ENCODE peak calls at places on chromosome 22, in six cellular contexts. Y is heart left ventricle, E is A549, M is upper lobe of left lung, W is IMR-90, S is GM12878. N is an unnamed sample.
A peak's percentile ranks its signal among the peaks of the same experiment; 100 is the strongest.

GRCh38 chr22:17260291-17260690 is 41.1 kb upstream of the ADA2 start:
- ATAC-seq in S (no peak), W (no peak), Y (no peak), E (no peak), M (no peak), N (no peak)

GRCh38 chr22:49670610-49671330 is 156.9 kb downstream of the BRD1 start:
- ATAC-seq in E (peak; percentile 48), W (no peak), Y (peak; percentile 69), S (no peak), M (no peak), N (no peak)

GRCh38 chr22:17237031-17237668 is 17.9 kb upstream of the ADA2 start:
- ATAC-seq in E (no peak), S (peak; percentile 92), M (no peak), Y (peak; percentile 56), W (no peak), N (peak; percentile 22)

GRCh38 chr22:22168190-22168940 is 76.2 kb upstream of the VPREB1 start:
- ATAC-seq in W (peak; percentile 27), Y (no peak), E (no peak), M (no peak), S (peak; percentile 74), N (no peak)

GRCh38 chr22:28802595-28803087 is 2.3 kb upstream of the XBP1 start:
- ATAC-seq in S (no peak), W (no peak), Y (no peak), M (no peak), E (no peak), N (no peak)

GRCh38 chr22:48719978-48720661 is 1107.6 kb downstream of the BRD1 start:
- ATAC-seq in E (no peak), M (no peak), S (no peak), Y (no peak), W (no peak), N (no peak)

GRCh38 chr22:40519948-40520331 is 116.6 kb downstream of the MRTFA start:
- ATAC-seq in M (no peak), W (no peak), S (no peak), Y (no peak), E (no peak), N (no peak)

GRCh38 chr22:30275625-30276024 is 9.0 kb upstream of the OSM start:
- ATAC-seq in W (no peak), E (no peak), M (no peak), S (no peak), Y (no peak), N (no peak)

GRCh38 chr22:38479096-38479840 is 11.4 kb downstream of the KDELR3 start:
- ATAC-seq in E (no peak), W (no peak), M (no peak), S (no peak), Y (no peak), N (no peak)

GRCh38 chr22:46044718-46045458 is 67.9 kb upstream of the WNT7B start:
- ATAC-seq in E (no peak), M (no peak), Y (peak; percentile 41), W (peak; percentile 81), S (no peak), N (peak; percentile 40)

GRCh38 chr22:46047226-46047625 is 70.3 kb upstream of the WNT7B start:
- ATAC-seq in Y (no peak), M (no peak), W (no peak), S (no peak), E (no peak), N (no peak)

GRCh38 chr22:46043816-46044717 is 67.1 kb upstream of the WNT7B start:
- ATAC-seq in W (peak; percentile 66), Y (peak; percentile 32), E (no peak), S (no peak), M (peak; percentile 30), N (peak; percentile 37)

GRCh38 chr22:46046299-46046685 is 69.3 kb upstream of the WNT7B start:
- ATAC-seq in W (no peak), S (no peak), Y (no peak), E (no peak), M (no peak), N (no peak)

DNA sequence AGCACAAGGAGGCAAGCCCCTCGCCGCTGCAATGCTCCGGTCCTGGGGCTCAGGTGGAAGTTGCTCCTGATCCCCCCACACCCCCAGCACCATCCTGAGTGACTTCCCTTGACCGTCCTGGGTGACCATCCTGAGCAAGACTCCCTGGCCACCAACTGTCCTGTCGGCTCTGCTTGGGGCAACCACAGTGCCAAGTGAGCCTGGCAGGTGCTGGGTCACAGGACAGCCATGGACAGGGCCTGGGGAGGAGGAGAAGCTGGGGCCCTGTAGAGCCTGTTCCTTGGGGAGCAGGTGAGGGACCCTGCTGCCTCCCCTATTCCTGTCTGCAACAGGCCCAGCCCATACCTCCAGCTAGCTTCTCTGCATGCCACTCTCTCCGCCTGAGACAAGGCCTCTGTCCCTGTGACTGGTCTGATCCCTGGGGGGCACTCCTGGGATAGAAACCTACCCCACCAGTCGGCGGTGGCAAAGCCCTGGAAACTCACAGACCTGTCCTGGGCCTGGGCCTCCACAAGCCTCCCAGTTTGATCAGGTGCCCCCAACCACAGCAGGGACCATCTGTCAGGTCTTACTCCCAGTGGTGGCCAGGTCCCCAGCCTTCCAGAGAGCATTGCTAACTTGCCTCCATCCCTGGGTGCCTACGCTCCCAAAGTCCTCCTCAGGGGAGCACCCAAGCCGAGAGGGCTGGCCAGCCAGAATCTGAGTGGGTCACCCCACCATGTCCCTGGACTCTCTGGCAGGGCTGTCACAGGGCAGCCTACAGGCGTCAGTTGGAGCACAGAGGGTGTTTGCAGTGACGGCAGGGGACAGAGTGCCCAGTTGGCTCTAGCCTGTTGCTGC is 68.7 kb upstream of the WNT7B start:
- ATAC-seq in S (no peak), W (no peak), M (peak; percentile 35), E (no peak), Y (peak; percentile 79), N (peak; percentile 15)
- TF ChIP-seq POLR2A in S (no peak), W (no peak), M (no peak), E (no peak), Y (no peak), N (peak; percentile 19)

DNA sequence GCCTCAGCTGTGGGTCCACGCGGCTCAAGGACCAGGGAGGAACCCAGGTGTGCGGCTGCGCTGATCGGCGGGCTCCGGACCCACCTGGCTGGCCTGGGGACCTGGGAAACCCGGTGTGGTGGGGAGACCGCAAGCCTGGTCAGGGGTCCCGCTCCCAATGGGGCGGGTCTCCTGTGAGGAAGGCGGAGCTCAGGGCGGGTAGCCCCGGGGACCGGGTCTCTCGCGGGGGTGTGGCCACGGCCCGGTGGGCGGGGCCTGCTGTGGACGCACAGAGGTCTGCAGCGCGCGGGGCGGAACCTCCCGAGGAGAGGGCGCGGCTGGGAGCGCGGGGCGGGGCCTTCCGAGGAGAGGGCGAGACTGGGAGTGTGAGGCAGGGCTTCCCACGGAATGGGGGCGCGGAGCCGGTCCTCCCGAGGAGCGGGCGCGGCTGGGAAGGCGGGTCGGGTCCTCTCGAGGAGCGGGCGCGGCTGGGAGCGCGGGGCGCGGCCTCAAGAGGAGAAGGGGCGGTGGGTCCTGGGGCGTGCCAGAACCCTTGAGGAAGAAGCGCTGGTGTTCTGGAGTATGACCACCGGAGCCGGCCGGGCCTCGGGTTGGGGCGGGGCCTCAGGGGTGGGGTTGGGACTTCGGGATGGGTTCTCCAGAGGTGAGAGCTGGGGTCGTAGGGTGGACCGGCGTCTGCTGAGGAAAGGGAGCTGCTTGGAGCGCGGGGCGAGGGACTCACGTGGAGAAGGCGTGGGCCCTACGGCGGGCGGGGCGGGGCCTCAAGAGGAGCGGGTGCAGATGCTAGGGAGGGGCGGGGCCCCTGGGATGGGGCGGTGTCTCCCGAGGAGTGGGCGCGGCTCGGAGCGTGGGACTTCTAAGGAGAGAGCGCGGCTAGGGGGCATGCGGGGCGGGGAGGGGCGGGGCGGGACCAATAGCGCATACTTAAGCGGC is 20.8 kb downstream of the DGCR6L start:
- ATAC-seq in E (peak; percentile 83), M (peak; percentile 94), S (peak; percentile 93), W (peak; percentile 94), Y (peak; percentile 88), N (peak; percentile 89)
- TF ChIP-seq POLR2A in E (no peak), M (no peak), S (no peak), W (no peak), Y (peak; percentile 21), N (no peak)

DNA sequence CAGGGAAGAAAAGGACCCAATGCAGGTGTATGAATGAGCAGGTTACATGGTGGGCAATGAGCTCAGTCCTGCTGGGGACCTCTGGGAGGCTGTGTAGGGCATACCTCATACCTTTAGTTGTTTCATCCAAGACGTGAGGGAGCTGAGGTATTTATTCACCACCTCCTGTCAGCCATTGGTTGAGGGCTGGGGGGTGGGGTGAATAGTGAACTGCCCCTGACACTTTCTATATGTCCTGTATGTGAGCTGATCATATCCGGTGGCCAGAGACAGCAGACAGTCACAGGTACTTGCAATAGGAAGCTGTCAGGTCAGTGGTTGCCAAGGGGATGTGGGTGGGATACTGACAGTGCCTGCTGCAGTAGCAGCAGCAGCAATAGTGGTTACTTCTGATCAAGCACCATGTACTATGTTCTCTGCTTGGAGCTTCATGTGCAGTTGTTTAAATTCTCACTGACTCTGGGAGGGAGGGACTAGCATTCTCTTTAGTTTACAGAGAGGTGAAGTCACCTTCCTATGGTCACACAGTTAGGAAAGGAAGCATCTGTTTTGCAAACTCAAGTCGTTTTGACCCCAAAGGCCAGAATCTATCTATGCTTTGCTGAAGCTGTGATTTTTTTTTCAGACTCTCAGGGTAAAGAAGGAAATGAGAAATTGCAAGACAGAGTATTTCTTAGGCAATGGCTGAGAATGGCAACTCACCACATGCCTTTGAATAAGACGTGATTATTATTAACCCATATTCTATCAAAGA is 54.0 kb downstream of the MIAT start:
- ATAC-seq in Y (no peak), E (no peak), S (peak; percentile 81), M (no peak), W (peak; percentile 44), N (no peak)
- TF ChIP-seq POLR2A in Y (no peak), E (no peak), S (peak; percentile 87), M (no peak), W (no peak), N (no peak)

GRCh38 chr22:31279327-31279669 is 13.0 kb downstream of the PIK3IP1 start:
- ATAC-seq in M (no peak), S (no peak), W (no peak), Y (no peak), E (no peak), N (no peak)

GRCh38 chr22:31278643-31279326 is 13.5 kb downstream of the PIK3IP1 start:
- ATAC-seq in W (no peak), E (no peak), M (no peak), S (no peak), Y (no peak), N (no peak)

GRCh38 chr22:31276426-31277167 is 15.7 kb downstream of the PIK3IP1 start:
- ATAC-seq in W (no peak), E (no peak), Y (no peak), S (no peak), M (no peak), N (peak; percentile 6)

GRCh38 chr22:31279821-31280496 is 12.3 kb downstream of the PIK3IP1 start:
- ATAC-seq in S (no peak), E (no peak), W (peak; percentile 15), Y (no peak), M (no peak), N (no peak)

DNA sequence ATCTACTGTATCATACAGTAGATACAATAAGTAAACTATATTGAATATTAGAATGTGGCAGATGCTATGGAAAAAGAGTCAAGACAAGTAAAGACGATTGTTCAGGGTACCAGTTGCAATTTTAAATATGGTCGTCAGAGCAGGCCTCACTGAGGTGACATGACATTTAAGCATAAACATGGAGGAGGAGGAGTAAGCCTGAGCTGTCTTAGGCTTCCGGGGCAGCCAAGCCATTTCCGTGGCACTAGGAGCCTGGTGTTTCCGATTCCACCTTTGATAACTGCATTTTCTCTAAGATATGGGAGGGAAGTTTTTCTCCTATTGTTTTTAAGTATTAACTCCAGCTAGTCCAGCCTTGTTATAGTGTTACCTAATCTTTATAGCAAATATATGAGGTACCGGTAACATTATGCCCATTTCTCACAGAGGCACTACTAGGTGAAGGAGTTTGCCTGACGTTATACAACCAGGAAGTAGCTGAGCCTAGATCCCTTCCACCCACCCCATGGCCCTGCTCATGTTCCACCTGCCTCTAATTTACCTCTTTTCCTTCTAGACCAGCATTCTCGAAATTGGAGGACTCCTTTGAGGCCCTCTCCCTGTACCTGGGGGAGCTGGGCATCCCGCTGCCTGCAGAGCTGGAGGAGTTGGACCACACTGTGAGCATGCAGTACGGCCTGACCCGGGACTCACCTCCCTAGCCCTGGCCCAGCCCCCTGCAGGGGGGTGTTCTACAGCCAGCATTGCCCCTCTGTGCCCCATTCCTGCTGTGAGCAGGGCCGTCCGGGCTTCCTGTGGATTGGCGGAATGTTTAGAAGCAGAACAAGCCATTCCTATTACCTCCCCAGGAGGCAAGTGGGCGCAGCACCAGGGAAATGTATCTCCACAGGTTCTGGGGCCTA is 14.3 kb downstream of the PIK3IP1 start:
- ATAC-seq in E (no peak), M (no peak), Y (no peak), W (no peak), S (no peak), N (no peak)
- TF ChIP-seq POLR2A in E (no peak), M (no peak), Y (no peak), W (no peak), S (no peak), N (no peak)

N was measured in gastroesophageal sphincter.